ENCODE peak calls at places on chromosomes 12 and 14, in four cellular contexts. W is PC-3, M is neural progenitor cell, B is mammary epithelial cell. P is an unnamed sample.

GRCh38 chr12:44875417-44875953 is 630 bp downstream of the NELL2 start:
- DNase-seq in W (no peak), M (peak), B (no peak), P (peak)

GRCh38 chr12:77118696-77119095 is 53.3 kb upstream of the E2F7 start:
- DNase-seq in W (peak), M (no peak), B (no peak), P (no peak)

GRCh38 chr12:131559517-131560516 is 151.1 kb upstream of the SFSWAP start:
- DNase-seq in W (no peak), M (no peak), B (no peak), P (peak)

GRCh38 chr12:102300824-102301461 is 103.3 kb upstream of the PMCH start:
- DNase-seq in W (peak), M (peak), B (peak), P (peak)

GRCh38 chr12:103310871-103311270 is 184.9 kb downstream of the C12orf42 start:
- DNase-seq in W (no peak), M (no peak), B (no peak), P (no peak)

GRCh38 chr12:62799126-62799736 is 135.7 kb downstream of the PPM1H start:
- DNase-seq in W (peak), M (peak), B (peak), P (peak)

GRCh38 chr12:108727868-108728735 is 3.2 kb downstream of the CORO1C start:
- DNase-seq in W (no peak), M (no peak), B (no peak), P (no peak)

GRCh38 chr12:129083121-129083520 is 229.8 kb downstream of the GLT1D1 start:
- DNase-seq in W (no peak), M (no peak), B (no peak), P (no peak)

GRCh38 chr12:57031789-57032188 is 15.5 kb upstream of the TAC3 start:
- DNase-seq in W (no peak), M (no peak), B (no peak), P (no peak)

GRCh38 chr12:84950971-84951546 is 38.5 kb upstream of the SLC6A15 start:
- DNase-seq in W (no peak), M (no peak), B (peak), P (no peak)

GRCh38 chr12:85641796-85642195 is 194.4 kb downstream of the RASSF9 start:
- DNase-seq in W (peak), M (no peak), B (peak), P (no peak)

GRCh38 chr12:59444932-59445331 is 150.9 kb upstream of the SLC16A7 start:
- DNase-seq in W (peak), M (no peak), B (peak), P (no peak)

GRCh38 chr14:104290058-104290667 is 151.8 kb downstream of the KIF26A start:
- DNase-seq in W (no peak), M (no peak), B (no peak), P (no peak)

GRCh38 chr14:24437020-24437735 is 5.4 kb downstream of the SDR39U1 start:
- DNase-seq in W (no peak), M (no peak), B (no peak), P (peak)

GRCh38 chr12:47975036-47975620 is 11.7 kb downstream of the TMEM106C start:
- DNase-seq in W (no peak), M (no peak), B (no peak), P (no peak)

GRCh38 chr12:990308-990648 is 745 bp upstream of the ERC1 start:
- DNase-seq in W (peak), M (peak), B (peak), P (peak)

GRCh38 chr12:80632835-80633234 is 74.6 kb upstream of the MYF6 start:
- DNase-seq in W (peak), M (peak), B (peak), P (peak)

GRCh38 chr14:102659797-102660196 is 67.3 kb downstream of the RCOR1 start:
- DNase-seq in W (peak), M (no peak), B (peak), P (no peak)

GRCh38 chr14:69079188-69079742 is 73.7 kb downstream of the DCAF5 start:
- DNase-seq in W (peak), M (no peak), B (peak), P (peak)

GRCh38 chr12:101064721-101065120 is 145.3 kb downstream of the SLC5A8 start:
- DNase-seq in W (peak), M (no peak), B (peak), P (no peak)

GRCh38 chr14:97517566-97518234 is 720.5 kb downstream of the VRK1 start:
- DNase-seq in W (no peak), M (no peak), B (no peak), P (no peak)

GRCh38 chr12:96400631-96401060 is 407 bp upstream of the CDK17 start:
- DNase-seq in W (peak), M (no peak), B (peak), P (no peak)

GRCh38 chr12:92129609-92130008 is 16.0 kb downstream of the BTG1 start:
- DNase-seq in W (no peak), M (no peak), B (no peak), P (no peak)

GRCh38 chr12:101698782-101699347 is 1.4 kb downstream of the CHPT1 start:
- DNase-seq in W (peak), M (no peak), B (no peak), P (no peak)

GRCh38 chr12:109134186-109134917 is 18.0 kb downstream of the ACACB start:
- DNase-seq in W (peak), M (peak), B (peak), P (peak)

GRCh38 chr12:14473707-14474287 is 93.9 kb downstream of the PLBD1 start:
- DNase-seq in W (peak), M (peak), B (peak), P (peak)

GRCh38 chr14:106875503-106875902 is 1349.1 kb downstream of the TMEM121 start:
- DNase-seq in W (no peak), M (no peak), B (no peak), P (no peak)

GRCh38 chr12:76318773-76319594 is 29.2 kb downstream of the BBS10 start:
- DNase-seq in W (no peak), M (no peak), B (no peak), P (no peak)

GRCh38 chr12:80937391-80938238 is at the start of gene LIN7A:
- DNase-seq in W (no peak), M (peak), B (peak), P (peak)

GRCh38 chr14:97878727-97879126 is 1081.5 kb downstream of the VRK1 start:
- DNase-seq in W (peak), M (no peak), B (no peak), P (no peak)

GRCh38 chr12:25959069-25959961 is 833 bp downstream of the RASSF8 start:
- DNase-seq in W (peak), M (peak), B (peak), P (peak)
- TF ChIP-seq EZH2 in W (no peak), M (no peak), B (no peak), P (no peak)

DNA sequence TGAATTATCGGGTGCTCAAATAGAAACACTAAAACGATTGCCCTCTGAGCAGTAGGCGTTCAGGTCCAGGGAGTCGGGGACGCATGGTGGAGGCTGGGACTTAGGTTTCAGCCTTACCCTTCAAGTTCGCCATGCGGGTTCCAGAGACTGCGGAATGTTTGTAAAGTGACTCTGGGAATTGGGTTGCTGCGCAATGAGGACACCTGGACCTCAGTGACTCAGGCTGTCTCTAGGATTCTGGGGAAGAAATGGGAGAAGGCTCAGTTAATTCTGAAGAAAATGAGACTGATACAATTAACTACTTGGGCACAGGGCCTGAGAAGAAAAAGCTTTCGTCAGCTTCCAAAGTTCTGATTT is 1.1 kb downstream of the LGALS3 start:
- DNase-seq in W (peak), M (no peak), B (peak), P (peak)
- H3K4me3 ChIP-seq in W (peak), M (peak), B (peak), P (peak)

GRCh38 chr12:123450636-123451035 is 7.3 kb upstream of the SNRNP35 start:
- DNase-seq in W (no peak), M (no peak), B (no peak), P (no peak)

GRCh38 chr12:123445388-123446344 is 9.2 kb upstream of the RILPL2 start:
- DNase-seq in W (peak), M (no peak), B (no peak), P (no peak)

GRCh38 chr12:123453165-123453564 is 4.8 kb upstream of the SNRNP35 start:
- DNase-seq in W (no peak), M (peak), B (no peak), P (peak)

GRCh38 chr12:123444396-123445026 is 8.0 kb upstream of the RILPL2 start:
- DNase-seq in W (no peak), M (no peak), B (peak), P (no peak)

DNA sequence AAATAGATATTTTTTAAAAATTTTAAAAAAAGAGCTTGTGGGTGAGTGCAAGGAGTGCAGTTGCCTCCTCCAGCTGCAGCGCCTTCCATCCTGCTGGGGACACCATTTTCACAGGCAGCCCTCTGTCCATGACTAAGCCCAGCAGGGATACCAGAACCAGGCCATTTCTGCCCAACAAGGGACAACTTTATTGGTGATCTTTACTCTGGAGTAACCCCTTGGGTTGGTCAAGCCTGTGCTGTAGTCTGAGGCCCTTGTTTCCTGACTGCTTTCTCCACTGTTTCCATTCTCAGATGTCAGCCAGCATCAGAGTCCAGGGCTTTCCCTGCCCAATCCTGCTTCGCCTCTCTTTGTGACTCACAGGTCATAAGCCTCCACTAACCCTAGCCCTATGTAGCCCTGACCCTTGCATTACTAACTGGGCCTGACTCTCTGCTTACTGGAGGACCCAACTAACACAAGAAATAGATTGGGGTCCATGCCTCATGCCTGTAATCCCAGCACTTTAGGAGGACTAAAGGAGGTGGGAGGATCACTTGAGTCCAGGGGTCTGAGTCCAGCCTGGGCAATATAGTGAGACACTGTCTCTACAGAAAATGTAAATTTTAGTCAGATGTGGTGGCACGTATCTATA is 8.7 kb upstream of the SNRNP35 start:
- DNase-seq in W (no peak), M (no peak), B (no peak), P (no peak)
- H2AFZ ChIP-seq in W (no peak), M (no peak), B (no peak), P (no peak)

DNA sequence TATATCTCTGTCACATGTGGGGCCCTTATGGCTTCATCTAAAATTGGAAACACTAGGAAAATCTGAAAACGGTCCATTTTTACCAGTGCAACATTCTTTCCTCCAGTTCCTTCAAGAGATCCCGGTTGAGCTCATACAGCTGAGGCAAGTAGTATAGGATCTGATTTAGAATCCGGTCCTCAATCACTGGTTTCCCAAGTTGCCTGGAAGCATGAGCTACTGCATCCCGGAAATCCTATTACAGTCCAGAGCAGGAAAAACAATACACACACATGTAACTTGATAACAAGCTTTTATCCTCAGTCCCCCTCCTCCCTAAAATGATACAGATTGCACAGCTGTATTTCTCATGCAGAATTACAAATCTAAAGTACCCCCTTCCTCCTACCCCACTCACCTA is 67.9 kb upstream of the NR2C1 start:
- DNase-seq in W (no peak), M (no peak), B (no peak), P (no peak)
- TF ChIP-seq EZH2 in W (no peak), M (no peak), B (no peak), P (no peak)

DNA sequence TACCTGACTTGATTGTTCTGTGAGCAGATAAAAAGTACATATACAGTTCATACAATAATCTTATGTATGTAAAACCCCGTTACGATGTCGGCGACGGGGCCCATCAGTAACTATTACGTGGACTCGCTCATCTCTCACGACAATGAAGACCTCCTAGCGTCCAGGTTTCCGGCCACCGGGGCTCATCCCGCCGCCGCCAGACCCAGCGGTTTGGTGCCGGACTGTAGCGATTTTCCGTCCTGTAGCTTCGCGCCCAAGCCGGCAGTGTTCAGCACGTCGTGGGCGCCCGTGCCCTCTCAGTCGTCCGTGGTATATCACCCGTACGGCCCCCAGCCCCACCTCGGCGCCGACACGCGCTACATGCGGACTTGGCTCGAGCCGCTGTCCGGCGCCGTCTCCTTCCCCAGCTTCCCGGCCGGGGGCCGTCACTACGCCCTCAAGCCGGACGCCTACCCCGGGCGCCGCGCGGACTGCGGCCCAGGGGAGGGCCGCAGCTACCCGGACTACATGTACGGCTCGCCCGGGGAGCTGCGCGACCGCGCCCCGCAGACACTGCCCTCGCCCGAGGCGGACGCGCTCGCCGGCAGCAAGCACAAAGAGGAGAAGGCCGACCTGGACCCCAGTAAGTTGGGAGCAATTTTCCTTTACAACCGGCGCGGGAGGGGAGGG is at the start of gene HOXC9:
- DNase-seq in W (no peak), M (no peak), B (peak), P (no peak)
- H3K4me3 ChIP-seq in W (peak), M (peak), B (peak), P (peak)

GRCh38 chr14:44960646-44961045 is 1.1 kb downstream of the KLHL28 start:
- DNase-seq in W (no peak), M (no peak), B (no peak), P (no peak)
- H2AFZ ChIP-seq in W (peak), M (no peak), B (peak), P (no peak)

GRCh38 chr14:101456246-101457159 is 104.8 kb upstream of the DIO3 start:
- DNase-seq in W (no peak), M (peak), B (no peak), P (peak)

GRCh38 chr14:101457936-101458535 is 103.3 kb upstream of the DIO3 start:
- DNase-seq in W (no peak), M (peak), B (no peak), P (peak)

GRCh38 chr14:101459392-101459900 is 101.8 kb upstream of the DIO3 start:
- DNase-seq in W (no peak), M (peak), B (no peak), P (no peak)

GRCh38 chr14:101458536-101459391 is 102.5 kb upstream of the DIO3 start:
- DNase-seq in W (peak), M (peak), B (no peak), P (peak)

DNA sequence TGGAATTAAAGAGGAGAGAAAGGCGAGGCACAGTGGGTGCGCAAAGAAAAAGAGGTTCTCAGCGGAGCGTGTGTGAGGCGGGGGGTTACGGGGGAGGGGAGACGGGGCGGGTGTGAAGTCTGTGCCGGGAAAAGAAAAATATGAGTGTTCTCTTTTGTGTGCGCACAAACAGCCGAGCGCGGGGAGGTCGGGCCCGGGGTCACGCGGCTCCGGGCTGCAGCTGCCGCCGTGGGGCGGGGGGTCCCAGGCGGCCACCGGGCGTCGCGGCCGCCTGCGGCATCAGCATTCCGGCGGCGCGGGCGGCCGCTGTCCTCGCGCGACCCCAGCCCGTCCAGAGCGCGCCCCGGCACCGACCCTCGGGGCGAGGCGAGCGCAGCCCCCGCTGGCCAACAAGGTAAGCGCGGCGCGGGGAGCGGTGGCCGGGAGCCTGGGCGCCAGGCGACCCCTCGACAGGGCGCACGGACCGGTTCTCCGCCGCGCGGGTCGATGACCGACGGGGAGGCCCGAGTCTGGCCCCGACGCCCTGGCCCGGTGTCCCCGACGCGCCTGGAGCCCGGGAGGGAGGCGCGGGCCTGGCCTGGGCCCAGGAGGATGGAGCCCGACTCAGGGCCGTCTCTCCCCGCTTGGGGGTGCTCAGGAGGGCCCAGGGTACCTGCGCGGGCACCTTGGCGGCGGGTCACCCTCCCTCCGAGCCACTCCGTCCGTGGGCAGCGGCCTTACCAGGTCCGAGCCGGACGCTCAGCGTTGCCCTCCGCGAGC is 103.9 kb upstream of the DIO3 start:
- DNase-seq in W (no peak), M (peak), B (no peak), P (peak)
- TF ChIP-seq EZH2 in W (no peak), M (no peak), B (no peak), P (no peak)

DNA sequence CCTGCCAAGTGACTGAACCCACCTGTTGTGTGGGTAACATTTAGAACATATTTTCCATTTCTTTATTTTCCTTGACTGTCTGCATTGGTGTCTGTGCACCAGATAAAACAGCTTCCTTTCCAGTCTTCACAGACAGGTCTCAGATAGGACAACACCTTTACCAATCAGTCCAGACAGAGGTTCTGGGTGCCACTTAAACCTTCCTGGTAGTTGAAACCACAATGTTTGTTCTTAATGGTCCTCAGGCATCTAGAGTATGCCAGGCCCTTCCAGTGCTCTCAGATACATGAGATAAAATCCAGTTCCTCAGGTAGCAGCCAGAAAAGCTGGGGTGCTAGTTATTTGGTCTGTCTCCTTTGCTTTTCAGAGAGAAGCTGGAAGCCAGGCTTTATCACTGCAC is 7.0 kb upstream of the CLEC2D start:
- DNase-seq in W (no peak), M (no peak), B (no peak), P (no peak)
- H3K4me3 ChIP-seq in W (no peak), M (no peak), B (no peak), P (no peak)

GRCh38 chr12:133222211-133222610 is 13.5 kb downstream of the ANHX start:
- DNase-seq in W (no peak), M (no peak), B (no peak), P (no peak)
- H2AFZ ChIP-seq in W (no peak), M (no peak), B (no peak), P (no peak)

DNA sequence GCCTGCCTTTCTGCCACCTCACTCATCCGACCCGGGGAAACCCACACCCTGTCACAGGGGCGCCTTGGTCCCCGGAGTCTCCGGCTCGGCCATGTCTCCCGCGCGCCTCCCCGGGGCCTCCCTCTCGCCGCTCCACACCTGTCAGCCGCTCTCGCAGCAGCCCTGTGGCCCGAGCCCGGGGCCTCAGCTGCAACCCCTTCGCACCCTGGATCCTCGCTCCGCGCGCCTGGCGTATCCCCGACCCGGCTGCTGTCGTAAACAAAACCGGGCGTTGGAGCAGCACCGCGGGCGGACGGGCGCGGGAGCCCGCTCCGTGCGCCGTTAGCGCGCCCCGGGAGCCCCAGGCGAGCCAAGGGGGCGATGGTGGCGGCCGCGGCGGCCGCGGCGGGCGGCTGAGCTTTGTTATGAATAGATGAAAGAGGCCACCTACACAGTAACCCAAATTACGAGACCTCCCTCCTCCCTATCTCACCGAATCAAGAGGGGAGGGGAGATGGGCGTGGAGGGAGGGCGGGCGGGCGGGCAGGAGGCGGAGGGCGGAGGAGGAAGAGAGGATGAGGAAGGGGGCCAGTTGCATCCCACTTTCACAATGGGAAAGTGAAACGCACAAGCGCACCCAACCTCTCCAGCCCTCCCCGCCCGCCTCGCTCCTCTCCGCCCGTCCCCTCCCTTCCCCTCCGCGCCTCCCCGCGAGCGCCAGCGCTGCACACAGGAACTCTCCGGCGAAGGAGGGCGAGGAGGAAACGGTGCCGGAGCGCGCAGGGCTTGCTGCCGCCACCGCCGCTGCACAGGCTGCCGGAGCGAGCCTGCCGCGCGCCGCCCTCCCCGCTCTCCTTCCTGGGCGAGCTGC is at the start of gene PLXNC1:
- DNase-seq in W (no peak), M (peak), B (peak), P (peak)
- TF ChIP-seq EZH2 in W (peak), M (no peak), B (no peak), P (peak)